ENCODE peak calls at places on chromosomes 4 and X, in four cellular contexts. L is HCT116, D is K562, V is SK-N-SH. J is an unnamed sample. For H3K4me1, the result is how much of the 10 kb centered on the place peaks cover.

GRCh38 chrX:109601458-109601857 is 23.5 kb downstream of the KCNE5 start:
- DNase-seq in L (no peak), D (no peak), V (no peak), J (no peak)

GRCh38 chrX:42151808-42152207 is 228.5 kb upstream of the CASK start:
- DNase-seq in L (no peak), D (no peak), V (no peak), J (no peak)

GRCh38 chrX:110944793-110945466 is 149.3 kb upstream of the CHRDL1 start:
- DNase-seq in L (no peak), D (no peak), V (peak), J (peak)

GRCh38 chr4:106034205-106034604 is 138.9 kb downstream of the NPNT start:
- DNase-seq in L (no peak), D (no peak), V (no peak), J (no peak)

GRCh38 chrX:44447214-44447613 is 95.4 kb downstream of the FUNDC1 start:
- DNase-seq in L (no peak), D (no peak), V (no peak), J (no peak)

GRCh38 chrX:39203427-39203826 is 402.2 kb downstream of the MID1IP1 start:
- DNase-seq in L (no peak), D (no peak), V (no peak), J (no peak)

GRCh38 chrX:109040057-109040456 is 303.7 kb upstream of the IRS4 start:
- DNase-seq in L (no peak), D (no peak), V (no peak), J (no peak)

GRCh38 chrX:77434949-77435348 is 12.2 kb upstream of the FGF16 start:
- DNase-seq in L (no peak), D (no peak), V (no peak), J (no peak)

GRCh38 chr4:183987529-183987946 is 82.4 kb downstream of the STOX2 start:
- DNase-seq in L (peak), D (no peak), V (peak), J (no peak)

DNA sequence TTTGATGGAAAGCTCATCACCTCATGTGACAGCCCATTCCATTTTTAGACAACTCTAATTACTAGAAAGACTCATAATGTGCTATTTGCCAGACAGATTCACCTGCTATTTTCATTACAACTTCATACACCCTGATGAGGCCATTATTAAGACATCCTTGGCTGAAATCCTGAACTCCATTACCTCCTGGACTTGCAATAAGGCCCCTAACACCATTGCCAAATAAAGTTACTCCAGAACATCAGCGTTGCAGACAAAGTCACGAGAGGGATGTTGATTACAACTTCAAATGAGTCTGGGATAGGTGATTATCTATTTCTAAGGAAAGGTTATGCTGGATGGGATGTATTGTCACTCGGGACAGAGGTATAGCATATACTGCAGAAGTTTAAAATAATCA is 17.8 kb upstream of the SOD3 start:
- DNase-seq in L (no peak), D (no peak), V (no peak), J (no peak)
- H3K4me1 ChIP-seq in L (under half), D (under half), V (under half), J (under half)

DNA sequence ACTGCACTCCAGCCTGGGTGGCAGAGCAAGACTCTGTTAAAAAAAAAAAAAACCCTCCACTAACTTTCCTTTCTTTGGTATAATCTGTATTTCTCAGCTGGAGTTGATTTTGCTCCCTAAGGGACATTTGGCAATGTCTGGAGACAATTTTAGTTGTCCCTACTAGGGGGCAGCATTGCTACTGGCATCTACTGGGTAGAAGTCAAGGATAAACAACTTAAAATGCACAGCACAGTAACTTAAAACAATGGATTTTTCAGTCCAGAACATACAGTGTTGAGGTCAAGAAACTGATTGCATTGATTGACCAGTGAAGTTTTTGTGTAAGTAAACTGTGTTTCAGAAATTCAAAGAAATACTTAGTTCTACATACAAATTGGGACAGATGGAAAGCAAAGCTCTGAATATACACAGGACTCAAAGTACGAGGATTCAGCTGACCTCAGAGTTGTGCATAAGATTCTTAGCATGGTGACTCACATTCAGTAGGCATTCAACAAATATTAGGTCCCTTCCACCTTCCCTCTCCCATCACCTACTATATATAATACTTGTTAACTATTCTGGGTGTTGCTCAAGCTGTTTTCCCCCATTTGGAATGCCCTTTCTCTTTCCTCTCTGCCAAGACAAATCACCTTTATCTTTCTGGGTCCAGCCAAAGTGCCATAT is 8.8 kb downstream of the DDX53 start:
- DNase-seq in L (peak), D (no peak), V (peak), J (peak)
- TF ChIP-seq YY1 in L (no peak), D (no peak), V (no peak), J (no peak)

GRCh38 chr4:137310156-137310555 is 222.1 kb downstream of the PCDH18 start:
- DNase-seq in L (no peak), D (no peak), V (no peak), J (no peak)
- H3K4me1 ChIP-seq in L (under half), D (under half), V (under half), J (under half)

DNA sequence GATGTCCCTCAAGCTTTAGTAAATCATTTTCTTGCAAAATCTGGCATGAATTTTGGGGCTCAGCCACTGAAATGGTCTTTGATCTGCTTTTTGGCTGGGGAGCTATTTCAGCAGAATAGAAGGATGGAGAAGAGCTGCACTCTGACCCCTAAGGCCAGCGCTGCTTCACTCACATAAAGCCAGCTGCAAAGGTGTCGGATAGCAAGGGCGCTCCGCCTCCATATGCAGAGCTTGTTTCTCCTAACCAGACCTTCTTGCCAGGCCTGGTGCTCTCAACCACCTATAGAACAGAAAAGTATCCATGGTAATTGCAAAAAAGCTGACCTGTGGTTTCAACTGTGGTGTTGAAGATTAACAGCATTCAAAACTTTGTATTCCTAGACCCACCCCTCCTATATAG is 24.1 kb upstream of the COQ2 start:
- DNase-seq in L (no peak), D (no peak), V (no peak), J (no peak)
- TF ChIP-seq YY1 in L (no peak), D (no peak), V (no peak), J (no peak)

DNA sequence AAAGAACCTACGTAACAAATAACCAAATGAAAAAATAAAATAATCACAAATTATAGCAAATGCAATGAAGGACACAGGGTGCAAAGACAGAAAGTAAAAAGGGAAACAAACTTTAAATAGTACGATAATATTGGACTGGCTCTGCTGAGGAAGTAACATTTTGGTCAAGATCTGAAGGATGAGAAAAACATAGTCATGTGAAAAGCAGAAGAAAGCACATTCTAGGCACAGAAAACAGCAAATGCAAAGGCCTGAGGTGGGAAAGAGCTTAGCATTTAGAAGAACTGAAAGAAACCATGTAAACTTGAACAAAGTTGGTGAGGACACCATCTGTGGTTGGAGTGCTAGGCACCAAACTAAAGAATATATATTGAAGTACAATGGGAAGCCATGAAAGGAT is 111.2 kb downstream of the PPP3CA start:
- DNase-seq in L (no peak), D (no peak), V (no peak), J (no peak)
- H3K4me1 ChIP-seq in L (half or more), D (under half), V (under half), J (under half)

GRCh38 chr4:128782076-128782715 is 27.3 kb upstream of the JADE1 start:
- DNase-seq in L (peak), D (no peak), V (peak), J (no peak)

GRCh38 chr4:128775477-128775876 is 34.0 kb upstream of the JADE1 start:
- DNase-seq in L (no peak), D (no peak), V (no peak), J (no peak)

GRCh38 chr4:128775916-128776315 is 33.6 kb upstream of the JADE1 start:
- DNase-seq in L (no peak), D (no peak), V (no peak), J (no peak)

GRCh38 chr4:128780688-128781087 is 28.8 kb upstream of the JADE1 start:
- DNase-seq in L (no peak), D (no peak), V (no peak), J (no peak)

GRCh38 chr4:128776794-128777216 is 32.7 kb upstream of the JADE1 start:
- DNase-seq in L (no peak), D (no peak), V (no peak), J (no peak)
- TF ChIP-seq YY1 in L (no peak), D (no peak), V (no peak), J (no peak)

GRCh38 chr4:72971572-72971971 is 97.9 kb downstream of the COX18 start:
- DNase-seq in L (no peak), D (no peak), V (no peak), J (no peak)
- H3K4me1 ChIP-seq in L (under half), D (under half), V (under half), J (under half)

GRCh38 chrX:19724409-19724808 is 163.0 kb downstream of the SH3KBP1 start:
- DNase-seq in L (no peak), D (no peak), V (no peak), J (no peak)
- TF ChIP-seq YY1 in L (no peak), D (no peak), V (no peak), J (no peak)

DNA sequence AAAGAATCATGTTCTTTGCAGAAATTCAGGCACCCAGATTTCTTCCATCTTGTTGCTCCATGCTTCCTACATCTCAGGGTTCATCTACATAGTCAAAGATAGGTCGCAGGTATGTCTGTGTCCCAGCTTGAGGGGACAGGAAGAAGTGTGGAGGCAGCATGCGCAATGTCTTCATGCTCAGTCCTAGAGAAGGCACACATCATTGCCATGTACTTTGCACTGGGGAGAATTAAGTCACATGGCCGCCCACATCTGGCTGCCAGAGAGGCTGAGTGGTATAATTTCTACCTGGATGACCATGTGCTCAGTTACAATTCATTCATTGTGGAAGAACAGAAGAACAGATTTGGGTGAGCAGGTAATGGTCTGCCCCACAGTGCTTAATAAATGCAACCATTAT is 54.1 kb downstream of the GAB1 start:
- DNase-seq in L (no peak), D (no peak), V (peak), J (no peak)
- H3K4me1 ChIP-seq in L (under half), D (under half), V (under half), J (under half)

GRCh38 chrX:132669142-132669541 is 180.3 kb upstream of the MBNL3 start:
- DNase-seq in L (no peak), D (no peak), V (no peak), J (no peak)

GRCh38 chrX:132665676-132666075 is 176.8 kb upstream of the MBNL3 start:
- DNase-seq in L (no peak), D (no peak), V (no peak), J (no peak)

GRCh38 chrX:132676561-132677186 is 187.8 kb upstream of the MBNL3 start:
- DNase-seq in L (no peak), D (no peak), V (no peak), J (no peak)

GRCh38 chrX:132676102-132676501 is 187.3 kb upstream of the MBNL3 start:
- DNase-seq in L (no peak), D (no peak), V (no peak), J (no peak)

DNA sequence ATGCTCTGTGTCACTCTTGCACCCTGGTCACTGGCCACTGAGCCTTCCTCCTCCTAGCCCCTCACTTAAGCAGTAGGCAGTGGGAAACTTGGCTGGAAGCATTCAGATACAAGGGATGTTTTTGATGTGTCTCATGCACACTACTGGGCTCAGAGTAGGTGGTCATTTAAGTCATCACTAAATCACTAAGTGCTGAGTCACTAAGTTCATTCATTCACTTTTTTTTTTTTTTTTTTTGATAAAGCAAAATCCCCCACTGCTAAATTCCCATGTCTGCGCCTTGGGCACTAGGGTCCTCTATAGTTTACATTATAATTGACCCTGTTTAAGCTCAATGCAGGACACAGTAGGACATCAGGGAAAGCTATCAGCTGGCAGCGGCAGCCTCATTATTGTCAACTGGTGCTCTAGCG is 182.4 kb upstream of the MBNL3 start:
- DNase-seq in L (no peak), D (no peak), V (no peak), J (peak)
- TF ChIP-seq YY1 in L (no peak), D (no peak), V (no peak), J (no peak)

J was measured in NT2/D1.